ENCODE peak calls at places on chromosomes 11 and 22, in eight cellular contexts. G is left ventricle myocardium inferior, K is lower lobe of right lung, P is NCI-H748 treated with DMSO at 0.1 percent for 48 hours, Y is HEK293T, Z is OCI-LY7, O is astrocyte of the cerebellum, L is HTR-8/SVneo. X is an unnamed sample.

GRCh38 chr22:45648320-45649070 is 23.1 kb upstream of the ATXN10 start:
- DNase-seq in G (no peak), P (no peak), Y (no peak), L (no peak), K (no peak), O (no peak), Z (no peak), X (no peak)

GRCh38 chr11:65182258-65183170 is 786 bp downstream of the CAPN1 start:
- DNase-seq in O (no peak), P (peak; percentile 18), Y (no peak), K (peak; percentile 66), Z (peak; percentile 25), G (peak; percentile 27), L (peak; percentile 31), X (no peak)

GRCh38 chr11:27004103-27004502 is 10.2 kb downstream of the FIBIN start:
- DNase-seq in G (no peak), Y (no peak), P (no peak), L (no peak), K (no peak), Z (no peak), O (no peak), X (no peak)

GRCh38 chr11:75697906-75698563 is 19.6 kb upstream of the MOGAT2 start:
- DNase-seq in P (no peak), O (no peak), G (no peak), K (no peak), Y (no peak), Z (no peak), L (no peak), X (no peak)

GRCh38 chr11:69259072-69259471 is 34.9 kb upstream of the MYEOV start:
- DNase-seq in Y (no peak), G (no peak), Z (no peak), L (no peak), O (no peak), P (no peak), K (no peak), X (no peak)

GRCh38 chr11:80096736-80097135 is 655.9 kb upstream of the TENM4 start:
- DNase-seq in Z (no peak), P (no peak), Y (no peak), O (peak; percentile 81), L (peak; percentile 59), G (no peak), K (no peak), X (no peak)

GRCh38 chr11:125494601-125494986 is 1.5 kb downstream of the FEZ1 start:
- DNase-seq in Y (no peak), L (no peak), O (no peak), P (no peak), K (no peak), Z (no peak), G (no peak), X (no peak)

GRCh38 chr11:2988361-2988762 is 3.8 kb downstream of the NAP1L4 start:
- DNase-seq in K (no peak), O (no peak), G (no peak), P (no peak), L (no peak), Y (no peak), Z (no peak), X (no peak)

GRCh38 chr11:61384271-61385242 is 7.8 kb upstream of the TMEM216 start:
- DNase-seq in L (no peak), P (no peak), Y (peak; percentile 30), O (no peak), K (no peak), G (no peak), Z (peak; percentile 18), X (no peak)

GRCh38 chr11:3074912-3075589 is 17.8 kb upstream of the CARS1 start:
- DNase-seq in Z (no peak), P (peak; percentile 47), K (no peak), Y (no peak), L (no peak), G (no peak), O (no peak), X (peak; percentile 60)

GRCh38 chr22:30704978-30705377 is 10.3 kb downstream of the OSBP2 start:
- DNase-seq in L (no peak), Y (no peak), G (no peak), K (no peak), P (no peak), O (no peak), Z (no peak), X (no peak)

GRCh38 chr11:70106757-70107156 is 28.6 kb downstream of the ANO1 start:
- DNase-seq in O (no peak), Y (no peak), P (no peak), G (no peak), Z (no peak), K (no peak), L (no peak), X (no peak)

GRCh38 chr11:12331239-12331874 is 46.0 kb upstream of the PARVA start:
- DNase-seq in Z (peak; percentile 68), P (peak; percentile 92), G (peak; percentile 77), K (peak; percentile 76), Y (peak; percentile 73), L (peak; percentile 76), O (peak; percentile 84), X (peak; percentile 82)

GRCh38 chr11:20194470-20194869 is 34.2 kb upstream of the DBX1 start:
- DNase-seq in P (no peak), O (no peak), Y (no peak), Z (no peak), L (no peak), G (no peak), K (no peak), X (no peak)

GRCh38 chr11:10897150-10897549 is 39.3 kb upstream of the ZBED5 start:
- DNase-seq in P (no peak), G (no peak), Y (no peak), O (no peak), K (no peak), L (no peak), Z (no peak), X (no peak)

GRCh38 chr11:118911113-118911879 is 14.4 kb downstream of the BCL9L start:
- DNase-seq in O (no peak), Z (no peak), G (no peak), L (no peak), K (no peak), Y (no peak), P (no peak), X (no peak)

GRCh38 chr11:61027141-61027840 is 55.8 kb downstream of the CD6 start:
- DNase-seq in Z (no peak), P (no peak), Y (no peak), O (no peak), K (no peak), L (no peak), G (no peak), X (peak; percentile 21)

GRCh38 chr11:71474141-71474770 is 21.3 kb downstream of the NADSYN1 start:
- DNase-seq in Z (no peak), L (no peak), O (no peak), G (no peak), K (no peak), Y (no peak), P (no peak), X (peak; percentile 11)

GRCh38 chr11:58618215-58618614 is 4.2 kb upstream of the CNTF start:
- DNase-seq in L (no peak), Y (no peak), K (no peak), G (no peak), Z (peak; percentile 12), P (no peak), O (no peak), X (no peak)

GRCh38 chr11:123202155-123202714 is 7.2 kb upstream of the CLMP start:
- DNase-seq in K (no peak), Z (no peak), O (no peak), L (no peak), Y (no peak), P (no peak), G (peak; percentile 36), X (no peak)

GRCh38 chr11:63614136-63614664 is at the start of gene PLAAT3:
- DNase-seq in L (peak; percentile 41), K (peak; percentile 93), Y (peak; percentile 52), P (no peak), G (peak; percentile 88), Z (no peak), O (no peak), X (peak; percentile 93)

GRCh38 chr11:3014314-3014938 is 22.3 kb upstream of the NAP1L4 start:
- DNase-seq in K (no peak), Y (no peak), O (no peak), Z (no peak), L (no peak), G (no peak), P (no peak), X (no peak)

GRCh38 chr22:30717331-30717921 is 22.8 kb downstream of the OSBP2 start:
- DNase-seq in Z (no peak), Y (no peak), L (peak; percentile 35), K (no peak), P (no peak), G (no peak), O (no peak), X (no peak)

GRCh38 chr11:104731890-104732289 is 166.4 kb downstream of the CASP12 start:
- DNase-seq in O (no peak), G (no peak), P (no peak), L (no peak), Z (no peak), K (no peak), Y (no peak), X (no peak)

GRCh38 chr11:33315822-33316221 is 58.6 kb downstream of the HIPK3 start:
- DNase-seq in O (no peak), Z (no peak), G (no peak), L (no peak), K (no peak), Y (no peak), P (no peak), X (no peak)

GRCh38 chr22:36928181-36928580 is 14.8 kb downstream of the CSF2RB start:
- DNase-seq in Z (no peak), K (no peak), L (no peak), P (no peak), O (no peak), G (no peak), Y (no peak), X (no peak)

GRCh38 chr11:67398661-67399563 is 2.7 kb downstream of the PPP1CA start:
- DNase-seq in K (peak; percentile 45), L (no peak), P (no peak), Z (no peak), G (no peak), Y (no peak), O (no peak), X (no peak)

GRCh38 chr11:95505927-95506426 is 275.0 kb upstream of the SESN3 start:
- DNase-seq in K (no peak), G (no peak), Y (no peak), L (no peak), P (no peak), O (peak; percentile 89), Z (no peak), X (no peak)

GRCh38 chr22:38799265-38800002 is 5.5 kb upstream of the DNAL4 start:
- DNase-seq in O (no peak), P (no peak), G (no peak), L (no peak), Y (no peak), Z (no peak), K (no peak), X (no peak)

GRCh38 chr11:110000045-110000502 is 93.1 kb upstream of the ZC3H12C start:
- DNase-seq in P (no peak), Y (no peak), O (peak; percentile 88), K (no peak), G (no peak), Z (peak; percentile 14), L (peak; percentile 60), X (no peak)

GRCh38 chr22:27825174-27825573 is 23.6 kb upstream of the MN1 start:
- DNase-seq in K (no peak), Y (no peak), O (no peak), G (no peak), L (no peak), P (no peak), Z (peak; percentile 12), X (no peak)

GRCh38 chr11:32374261-32374711 is 61.1 kb downstream of the WT1 start:
- DNase-seq in L (no peak), P (peak; percentile 45), O (no peak), G (no peak), Y (peak; percentile 46), Z (peak; percentile 47), K (no peak), X (no peak)

GRCh38 chr11:113991718-113992458 is 17.0 kb downstream of the HTR3A start:
- DNase-seq in Z (no peak), G (no peak), K (no peak), P (peak; percentile 71), Y (no peak), O (no peak), L (no peak), X (no peak)

GRCh38 chr11:1882265-1883238 is 9.1 kb downstream of the PRR33 start:
- DNase-seq in K (peak; percentile 88), G (peak; percentile 88), L (peak; percentile 83), Y (peak; percentile 89), P (peak; percentile 40), O (peak; percentile 29), Z (peak; percentile 80), X (peak; percentile 92)